ENCODE peak calls at places on chromosomes 1 and 21, in four cellular contexts. B is IMR-90, G is endothelial cell of umbilical vein, S is GM12878. H is an unnamed sample.

GRCh38 chr1:223344491-223344890 is 19.5 kb downstream of the SUSD4 start:
- DNase-seq in B (no peak), G (no peak), S (no peak), H (no peak)

GRCh38 chr1:31374511-31375196 is 1.8 kb upstream of the FABP3 start:
- DNase-seq in B (peak; percentile 67), S (no peak), G (no peak), H (no peak)

GRCh38 chr1:40532062-40532389 is 589 bp downstream of the ZNF684 start:
- DNase-seq in B (no peak), G (no peak), S (no peak), H (no peak)

GRCh38 chr1:43039228-43040055 is 80.8 kb upstream of the SLC2A1 start:
- DNase-seq in G (peak; percentile 15), S (no peak), B (no peak), H (no peak)

GRCh38 chr1:51044834-51045233 is 57.2 kb upstream of the C1orf185 start:
- DNase-seq in G (peak; percentile 19), S (no peak), B (no peak), H (peak; percentile 21)

GRCh38 chr1:234765181-234765580 is 155.2 kb upstream of the IRF2BP2 start:
- DNase-seq in G (no peak), B (peak; percentile 63), S (no peak), H (no peak)

GRCh38 chr21:18705971-18706370 is 302.4 kb upstream of the TMPRSS15 start:
- DNase-seq in S (no peak), G (peak; percentile 79), B (no peak), H (no peak)

GRCh38 chr1:220271706-220272046 is 577 bp downstream of the RAB3GAP2 start:
- DNase-seq in B (peak; percentile 26), S (no peak), G (peak; percentile 26), H (peak; percentile 68)

GRCh38 chr1:7752512-7753417 is 18.3 kb upstream of the VAMP3 start:
- DNase-seq in B (peak; percentile 71), G (peak; percentile 72), S (no peak), H (peak; percentile 47)

GRCh38 chr1:118223426-118223825 is 38.4 kb upstream of the SPAG17 start:
- DNase-seq in B (no peak), G (no peak), S (no peak), H (no peak)

GRCh38 chr1:18417317-18418269 is 63.1 kb upstream of the KLHDC7A start:
- DNase-seq in G (no peak), B (no peak), S (no peak), H (no peak)

GRCh38 chr1:115215110-115215509 is 122.9 kb downstream of the NGF start:
- DNase-seq in G (no peak), S (no peak), B (no peak), H (no peak)

GRCh38 chr1:154759793-154760192 is 110.3 kb downstream of the KCNN3 start:
- DNase-seq in G (no peak), S (no peak), B (no peak), H (no peak)

GRCh38 chr1:223129229-223129851 is 13.7 kb downstream of the TLR5 start:
- DNase-seq in B (peak; percentile 25), S (no peak), G (peak; percentile 58), H (peak; percentile 89)

GRCh38 chr1:93015590-93015989 is 54.3 kb upstream of the DIPK1A start:
- DNase-seq in G (peak; percentile 24), B (peak; percentile 54), S (no peak), H (no peak)

GRCh38 chr1:145972580-145972979 is 8.1 kb downstream of the POLR3GL start:
- DNase-seq in G (no peak), B (no peak), S (no peak), H (no peak)

GRCh38 chr1:61182049-61182448 is 99.7 kb downstream of the NFIA start:
- DNase-seq in S (no peak), G (peak; percentile 75), B (peak; percentile 65), H (no peak)

GRCh38 chr1:218480137-218480536 is 135.0 kb downstream of the TGFB2 start:
- DNase-seq in B (peak; percentile 97), S (no peak), G (peak; percentile 93), H (no peak)

GRCh38 chr1:221878134-221878533 is 136.2 kb upstream of the DUSP10 start:
- DNase-seq in B (peak; percentile 35), S (peak; percentile 45), G (no peak), H (no peak)

GRCh38 chr1:21704055-21704660 is 35.0 kb upstream of the RAP1GAP start:
- DNase-seq in B (no peak), S (no peak), G (no peak), H (no peak)

GRCh38 chr21:34707876-34708325 is 39.1 kb downstream of the CLIC6 start:
- DNase-seq in B (no peak), S (peak; percentile 66), G (no peak), H (no peak)

GRCh38 chr1:227072991-227073390 is 132.9 kb downstream of the COQ8A start:
- DNase-seq in B (peak; percentile 72), G (peak; percentile 13), S (no peak), H (no peak)

GRCh38 chr1:226002667-226003501 is 3.7 kb upstream of the SDE2 start:
- DNase-seq in G (peak; percentile 81), B (peak; percentile 6), S (no peak), H (peak; percentile 100)

GRCh38 chr1:29958271-29958670 is 721.9 kb downstream of the PTPRU start:
- DNase-seq in S (no peak), B (no peak), G (no peak), H (no peak)

GRCh38 chr1:184462990-184463389 is 76.2 kb downstream of the C1orf21 start:
- DNase-seq in G (no peak), B (no peak), S (no peak), H (no peak)

GRCh38 chr1:45327644-45328515 is 1.2 kb downstream of the HPDL start:
- DNase-seq in B (no peak), G (no peak), S (no peak), H (no peak)

GRCh38 chr1:39926343-39926769 is 24.6 kb upstream of the MYCL start:
- DNase-seq in G (no peak), B (peak; percentile 40), S (no peak), H (no peak)

GRCh38 chr21:42818328-42818749 is 61.0 kb downstream of the WDR4 start:
- DNase-seq in S (no peak), B (peak; percentile 39), G (peak; percentile 59), H (peak; percentile 71)

GRCh38 chr1:19458815-19459417 is 26.4 kb downstream of the CAPZB start:
- DNase-seq in S (no peak), G (no peak), B (no peak), H (no peak)
- TF ChIP-seq FOS in S (no peak), G (no peak), B (no peak), H (no peak)

GRCh38 chr1:36464605-36465393 is 615 bp upstream of the MRPS15 start:
- DNase-seq in S (no peak), B (peak; percentile 15), G (no peak), H (no peak)
- TF ChIP-seq FOS in S (no peak), B (no peak), G (no peak), H (no peak)

DNA sequence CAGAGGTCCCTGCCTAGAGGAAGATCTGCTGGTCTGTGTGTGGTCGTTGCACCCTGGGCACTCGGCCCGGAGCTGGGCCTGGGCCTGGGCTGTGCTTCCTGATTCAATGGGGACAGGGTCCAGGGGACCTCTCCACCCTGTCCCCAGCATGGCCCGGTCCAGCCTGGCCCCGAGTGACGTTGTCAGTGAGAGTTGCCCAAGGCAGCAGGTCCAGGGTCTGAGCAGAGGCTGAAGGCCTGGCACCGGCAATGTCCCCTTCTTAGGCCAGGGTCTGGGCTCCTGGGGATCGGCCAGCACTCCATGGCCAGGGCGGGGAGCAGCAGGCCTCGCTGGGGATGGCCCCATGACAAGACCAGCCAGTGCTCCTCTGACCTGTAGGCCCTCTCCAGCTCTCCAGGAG is 15.6 kb upstream of the PEX10 start:
- DNase-seq in S (no peak), G (no peak), B (no peak), H (no peak)
- TF ChIP-seq FOS in S (no peak), G (no peak), B (no peak), H (no peak)

DNA sequence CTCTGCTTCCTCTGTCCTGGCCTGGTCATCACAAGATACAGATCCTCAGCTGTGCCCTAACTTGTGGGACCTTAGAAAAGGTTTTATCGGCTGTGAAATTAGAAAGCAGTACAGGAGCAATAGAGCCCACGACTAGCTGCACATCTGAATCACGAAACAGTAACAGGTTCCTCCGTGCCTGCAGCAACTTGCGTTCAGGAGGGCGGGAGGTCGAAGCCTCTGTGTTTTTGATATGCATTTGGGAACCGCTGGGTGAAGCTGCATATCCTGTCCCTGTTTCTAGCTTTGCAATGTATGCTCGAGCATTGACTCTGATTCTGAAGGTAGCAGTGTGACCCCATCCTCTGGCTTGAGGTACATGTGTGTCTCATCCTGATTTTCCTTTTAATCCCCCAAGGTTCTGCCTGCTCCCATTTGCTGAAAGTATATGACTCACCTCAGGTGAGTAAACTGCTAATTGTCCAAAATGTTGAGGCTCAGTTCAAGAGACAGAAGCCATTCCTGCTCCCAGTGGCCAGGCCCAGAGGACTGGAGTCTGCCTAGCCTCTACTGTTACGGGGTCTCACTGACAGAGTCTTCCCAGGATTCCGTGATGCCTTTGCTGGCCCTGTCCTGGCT is 44.3 kb downstream of the SCCPDH start:
- DNase-seq in B (no peak), G (no peak), S (no peak), H (no peak)
- TF ChIP-seq FOS in B (no peak), G (no peak), S (no peak), H (no peak)

GRCh38 chr1:156154317-156154749 is 948 bp downstream of the SEMA4A start:
- DNase-seq in G (no peak), S (peak; percentile 81), B (no peak), H (no peak)

GRCh38 chr1:156151093-156151688 is 2.2 kb upstream of the SEMA4A start:
- DNase-seq in G (no peak), S (peak; percentile 72), B (peak; percentile 62), H (no peak)

GRCh38 chr1:156150107-156151000 is 3.0 kb upstream of the SEMA4A start:
- DNase-seq in B (no peak), S (no peak), G (no peak), H (no peak)

GRCh38 chr1:156153362-156153761 is at the start of gene SEMA4A:
- DNase-seq in B (no peak), G (no peak), S (no peak), H (no peak)

DNA sequence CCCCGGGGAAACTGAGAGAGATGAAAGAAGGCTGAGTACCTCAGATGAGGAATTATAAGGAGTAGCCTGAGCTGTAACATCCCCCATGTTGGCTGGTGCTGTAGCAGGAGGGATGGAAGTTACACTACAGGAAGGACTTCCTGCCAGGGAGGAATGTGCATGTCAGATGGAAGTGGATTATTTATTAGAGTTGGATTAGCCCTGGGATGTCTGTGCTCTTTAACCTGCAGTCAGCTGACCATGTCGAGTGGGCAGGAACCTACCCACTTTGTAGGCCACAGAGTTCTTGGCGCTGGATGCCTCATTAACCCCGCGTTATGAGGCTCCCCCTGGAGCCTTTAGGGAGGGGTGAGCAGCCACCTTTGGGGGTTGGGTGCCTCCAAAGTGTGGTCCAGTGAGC is 757 bp upstream of the SEMA4A start:
- DNase-seq in G (no peak), B (no peak), S (no peak), H (no peak)
- TF ChIP-seq FOS in G (no peak), B (no peak), S (no peak), H (no peak)

GRCh38 chr1:173050865-173051264 is at the start of gene TNFSF18:
- DNase-seq in G (peak; percentile 96), S (no peak), B (peak; percentile 45), H (no peak)
- TF ChIP-seq FOS in G (no peak), S (no peak), B (no peak), H (no peak)

DNA sequence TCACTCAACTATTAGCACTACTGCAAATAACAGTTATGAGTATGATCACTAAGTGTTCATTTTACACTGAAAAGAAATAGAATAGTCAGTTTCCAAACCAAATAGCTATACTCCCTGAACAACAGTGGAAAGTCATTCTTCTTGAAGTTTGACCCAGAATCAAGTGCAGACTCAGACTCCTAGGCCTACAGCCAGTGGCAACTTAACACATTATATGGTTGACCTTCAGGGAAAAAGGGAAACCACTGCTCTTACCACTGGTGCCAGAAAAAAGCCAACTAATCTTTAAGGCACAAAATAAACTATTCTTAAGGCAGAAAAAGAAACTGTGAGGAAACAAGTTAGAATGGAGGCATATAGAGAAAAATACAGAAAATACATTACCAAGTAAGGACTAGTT is 31.6 kb downstream of the WNT2B start:
- DNase-seq in B (peak; percentile 71), G (no peak), S (no peak), H (no peak)
- TF ChIP-seq FOS in B (no peak), G (no peak), S (no peak), H (no peak)